ENCODE peak calls at places on chromosomes 4 and X, in ten cellular contexts. H is CD8-positive, alpha-beta T cell; D is heart left ventricle; G is brain microvascular endothelial cell; L is psoas muscle; E is right cardiac atrium; W is cardiac muscle cell; V is tibial nerve; Q is NT2/D1; U is GM12878. A is an unnamed sample.

GRCh38 chr4:186727149-186727976 is 3.7 kb upstream of the FAT1 start:
- DNase-seq in Q (no peak), W (no peak), D (no peak), U (no peak), E (no peak), V (no peak), H (no peak), L (no peak), G (peak; percentile 38), A (no peak)

GRCh38 chr4:8289151-8289750 is 19.7 kb downstream of the HTRA3 start:
- DNase-seq in G (no peak), V (no peak), H (no peak), D (peak; percentile 19), W (no peak), Q (no peak), L (peak; percentile 47), U (no peak), E (peak; percentile 11), A (no peak)

GRCh38 chr4:128825226-128825625 is 15.7 kb downstream of the JADE1 start:
- DNase-seq in Q (no peak), D (no peak), E (no peak), V (no peak), W (no peak), G (peak; percentile 61), H (no peak), L (no peak), U (no peak), A (no peak)

GRCh38 chr4:7757501-7758443 is 181.9 kb downstream of the AFAP1 start:
- DNase-seq in Q (no peak), H (no peak), L (peak; percentile 45), W (no peak), U (no peak), D (no peak), E (peak; percentile 33), V (peak; percentile 48), G (no peak), A (no peak)

GRCh38 chrX:119573840-119574393 is 446 bp upstream of the UBE2A start:
- DNase-seq in V (peak; percentile 7), U (no peak), H (no peak), Q (no peak), G (peak; percentile 35), L (peak; percentile 53), W (peak; percentile 65), E (peak; percentile 24), D (no peak), A (peak; percentile 37)

GRCh38 chr4:60737858-60738257 is 462.3 kb upstream of the ADGRL3 start:
- DNase-seq in Q (no peak), W (peak; percentile 47), G (no peak), L (no peak), H (no peak), E (no peak), V (no peak), D (no peak), U (no peak), A (no peak)

GRCh38 chr4:1255151-1255550 is 6.2 kb upstream of the CTBP1 start:
- DNase-seq in U (no peak), E (no peak), L (no peak), G (no peak), Q (no peak), W (no peak), D (no peak), V (no peak), H (no peak), A (no peak)

GRCh38 chr4:148054275-148054674 is 322.4 kb downstream of the ARHGAP10 start:
- DNase-seq in G (peak; percentile 9), W (no peak), Q (no peak), E (no peak), D (no peak), L (no peak), H (no peak), U (no peak), V (no peak), A (no peak)

GRCh38 chrX:129523076-129524055 is at the start of gene SMARCA1:
- DNase-seq in H (peak; percentile 27), G (peak; percentile 37), Q (no peak), W (peak; percentile 75), D (peak; percentile 52), E (peak; percentile 53), V (peak; percentile 4), U (no peak), L (peak; percentile 58), A (peak; percentile 34)

GRCh38 chrX:7111518-7111917 is 36.0 kb upstream of the STS start:
- DNase-seq in E (no peak), U (no peak), H (no peak), Q (no peak), W (no peak), G (no peak), L (no peak), V (no peak), D (no peak), A (no peak)

GRCh38 chrX:7107968-7108480 is 39.5 kb upstream of the STS start:
- DNase-seq in U (no peak), G (no peak), W (no peak), H (no peak), Q (no peak), V (no peak), E (no peak), D (no peak), L (no peak), A (no peak)

GRCh38 chrX:7109838-7110793 is 37.4 kb upstream of the STS start:
- DNase-seq in L (no peak), Q (no peak), H (no peak), W (no peak), V (no peak), G (no peak), U (peak; percentile 68), E (no peak), D (no peak), A (no peak)

GRCh38 chrX:7110821-7111276 is 36.7 kb upstream of the STS start:
- DNase-seq in L (no peak), D (no peak), E (no peak), Q (no peak), G (no peak), W (no peak), V (no peak), U (peak; percentile 73), H (no peak), A (no peak)

DNA sequence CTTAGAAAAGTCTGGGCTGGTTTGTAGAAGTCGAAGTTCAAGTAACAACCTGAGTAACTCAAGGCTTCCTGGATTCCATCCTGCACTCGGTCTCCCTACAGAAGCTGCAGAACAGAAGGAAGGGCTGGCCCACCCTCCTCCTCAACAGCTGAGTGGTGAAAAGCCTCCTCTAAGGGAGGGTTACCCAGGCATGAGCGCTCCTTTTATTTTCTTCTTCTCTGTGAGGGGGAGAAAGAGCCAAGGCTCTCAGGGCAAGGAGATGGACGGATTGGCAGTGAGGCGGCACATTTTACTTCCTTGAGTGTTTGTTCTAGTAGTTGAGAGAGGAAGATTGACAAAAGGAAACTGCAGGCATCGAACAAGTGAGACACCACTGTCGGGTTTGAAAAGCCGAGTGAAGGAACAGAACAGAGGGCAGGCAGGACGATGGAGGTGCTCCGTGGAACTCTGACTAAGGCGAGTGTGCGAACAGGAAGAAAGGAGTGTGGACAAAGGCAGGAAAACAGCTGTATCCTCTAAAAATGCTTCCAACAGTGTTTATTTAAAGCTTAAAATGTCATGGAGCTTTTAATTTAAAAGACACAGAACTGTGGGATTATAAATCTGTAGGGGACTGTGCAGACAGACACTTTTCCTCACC is 38.4 kb upstream of the STS start:
- DNase-seq in W (peak; percentile 21), H (no peak), Q (no peak), V (no peak), U (no peak), E (no peak), L (no peak), D (no peak), G (no peak), A (no peak)
- H3K4me3 ChIP-seq in W (no peak overlapping the region), H (no peak overlapping the region), Q (no peak overlapping the region), V (no peak overlapping the region), U (peak overlapping the region; percentile 26), E (no peak overlapping the region), L (peak overlapping the region; percentile 19), D (peak overlapping the region; percentile 28), G (peak overlapping the region; percentile 3), A (no peak overlapping the region)

GRCh38 chr4:88230399-88230798 is 54.0 kb downstream of the PPM1K start:
- DNase-seq in L (no peak), E (no peak), D (no peak), H (no peak), U (no peak), V (no peak), G (no peak), Q (no peak), W (no peak), A (no peak)
- H3K27me3 ChIP-seq in L (no peaks in the 10 kb centered on the region), E (no peaks in the 10 kb centered on the region), D (no peaks in the 10 kb centered on the region), H (no peaks in the 10 kb centered on the region), U (no peaks in the 10 kb centered on the region), V (no peaks in the 10 kb centered on the region), G (no peaks in the 10 kb centered on the region), Q (no peaks in the 10 kb centered on the region), W (no peaks in the 10 kb centered on the region), A (no peaks in the 10 kb centered on the region)

GRCh38 chrX:52140020-52140419 is 44.7 kb upstream of the MAGED4 start:
- DNase-seq in E (no peak), W (no peak), G (no peak), Q (no peak), L (no peak), V (no peak), H (no peak), D (no peak), U (no peak), A (no peak)
- H3K4me3 ChIP-seq in E (no peak overlapping the region), W (no peak overlapping the region), G (no peak overlapping the region), Q (no peak overlapping the region), L (no peak overlapping the region), V (no peak overlapping the region), H (no peak overlapping the region), D (no peak overlapping the region), U (no peak overlapping the region), A (no peak overlapping the region)

GRCh38 chrX:51463322-51463721 is 33.1 kb downstream of the NUDT11 start:
- DNase-seq in Q (no peak), G (no peak), W (no peak), H (no peak), V (no peak), L (no peak), E (no peak), D (no peak), U (no peak), A (no peak)
- H3K27me3 ChIP-seq in Q (no peaks in the 10 kb centered on the region), G (no peaks in the 10 kb centered on the region), W (no peaks in the 10 kb centered on the region), H (no peaks in the 10 kb centered on the region), V (no peaks in the 10 kb centered on the region), L (no peaks in the 10 kb centered on the region), E (no peaks in the 10 kb centered on the region), D (no peaks in the 10 kb centered on the region), U (no peaks in the 10 kb centered on the region), A (no peaks in the 10 kb centered on the region)

GRCh38 chrX:56783450-56783831 is 54.4 kb downstream of the NBDY start:
- DNase-seq in G (no peak), D (peak; percentile 83), E (peak; percentile 82), L (peak; percentile 91), V (no peak), Q (no peak), H (no peak), W (no peak), U (peak; percentile 91), A (peak; percentile 82)
- H3K4me3 ChIP-seq in G (no peak overlapping the region), D (no peak overlapping the region), E (no peak overlapping the region), L (peak overlapping the region; percentile 65), V (peak overlapping the region; percentile 27), Q (no peak overlapping the region), H (no peak overlapping the region), W (no peak overlapping the region), U (peak overlapping the region; percentile 29), A (peak overlapping the region; percentile 34)